ENCODE peak calls at places on chromosomes 11 and 22, in five cellular contexts. One of them, this sample, is unnamed. For H3K36me3, the result is how much of the 10 kb centered on the place peaks cover.

GRCh38 chr11:73237471-73238290 is 19.6 kb downstream of the P2RY2 start:
- DNase-seq in gastrocnemius medialis: peak
- DNase-seq in neural progenitor cell: no peak
- DNase-seq in Karpas-422: no peak
- DNase-seq in SK-N-SH: no peak
- DNase-seq in this sample: peak

GRCh38 chr11:1919428-1920127 is at the start of gene TNNT3:
- DNase-seq in gastrocnemius medialis: peak
- DNase-seq in neural progenitor cell: peak
- DNase-seq in Karpas-422: no peak
- DNase-seq in SK-N-SH: peak
- DNase-seq in this sample: peak

GRCh38 chr11:35487532-35488078 is 37.8 kb downstream of the PAMR1 start:
- DNase-seq in gastrocnemius medialis: no peak
- DNase-seq in neural progenitor cell: peak
- DNase-seq in Karpas-422: peak
- DNase-seq in SK-N-SH: peak
- DNase-seq in this sample: no peak

GRCh38 chr22:38203090-38203810 is 1.5 kb downstream of the MAFF start:
- DNase-seq in gastrocnemius medialis: no peak
- DNase-seq in neural progenitor cell: peak
- DNase-seq in Karpas-422: peak
- DNase-seq in SK-N-SH: peak
- DNase-seq in this sample: peak

GRCh38 chr22:25054943-25055511 is 102.5 kb downstream of the KIAA1671 start:
- DNase-seq in gastrocnemius medialis: no peak
- DNase-seq in neural progenitor cell: no peak
- DNase-seq in Karpas-422: no peak
- DNase-seq in SK-N-SH: no peak
- DNase-seq in this sample: no peak

GRCh38 chr11:77515483-77515882 is 41.6 kb upstream of the PAK1 start:
- DNase-seq in gastrocnemius medialis: no peak
- DNase-seq in neural progenitor cell: no peak
- DNase-seq in Karpas-422: no peak
- DNase-seq in SK-N-SH: no peak
- DNase-seq in this sample: no peak

GRCh38 chr11:2085251-2086066 is 53.7 kb downstream of the IGF2 start:
- DNase-seq in gastrocnemius medialis: no peak
- DNase-seq in neural progenitor cell: no peak
- DNase-seq in Karpas-422: no peak
- DNase-seq in SK-N-SH: no peak
- DNase-seq in this sample: peak

GRCh38 chr22:21446128-21446826 is 20.9 kb upstream of the TMEM191C start:
- DNase-seq in gastrocnemius medialis: no peak
- DNase-seq in neural progenitor cell: peak
- DNase-seq in Karpas-422: no peak
- DNase-seq in SK-N-SH: no peak
- DNase-seq in this sample: peak

GRCh38 chr11:61172888-61173287 is 11.7 kb upstream of the VPS37C start:
- DNase-seq in gastrocnemius medialis: no peak
- DNase-seq in neural progenitor cell: no peak
- DNase-seq in Karpas-422: no peak
- DNase-seq in SK-N-SH: no peak
- DNase-seq in this sample: no peak

GRCh38 chr22:26314656-26315055 is 114.4 kb upstream of the ASPHD2 start:
- DNase-seq in gastrocnemius medialis: no peak
- DNase-seq in neural progenitor cell: no peak
- DNase-seq in Karpas-422: peak
- DNase-seq in SK-N-SH: no peak
- DNase-seq in this sample: no peak

GRCh38 chr22:46149493-46149997 is 781 bp upstream of the PPARA start:
- DNase-seq in gastrocnemius medialis: peak
- DNase-seq in neural progenitor cell: peak
- DNase-seq in Karpas-422: peak
- DNase-seq in SK-N-SH: no peak
- DNase-seq in this sample: peak

GRCh38 chr22:44838316-44839016 is 86.1 kb downstream of the ARHGAP8 start:
- DNase-seq in gastrocnemius medialis: no peak
- DNase-seq in neural progenitor cell: no peak
- DNase-seq in Karpas-422: no peak
- DNase-seq in SK-N-SH: no peak
- DNase-seq in this sample: no peak

GRCh38 chr11:47356129-47356997 is 3.9 kb upstream of the MYBPC3 start:
- DNase-seq in gastrocnemius medialis: no peak
- DNase-seq in neural progenitor cell: no peak
- DNase-seq in Karpas-422: no peak
- DNase-seq in SK-N-SH: no peak
- DNase-seq in this sample: no peak

GRCh38 chr11:46800177-46800576 is 45.9 kb downstream of the CKAP5 start:
- DNase-seq in gastrocnemius medialis: no peak
- DNase-seq in neural progenitor cell: no peak
- DNase-seq in Karpas-422: no peak
- DNase-seq in SK-N-SH: no peak
- DNase-seq in this sample: no peak

GRCh38 chr22:31179345-31179744 is 19.4 kb downstream of the RNF185 start:
- DNase-seq in gastrocnemius medialis: peak
- DNase-seq in neural progenitor cell: no peak
- DNase-seq in Karpas-422: no peak
- DNase-seq in SK-N-SH: no peak
- DNase-seq in this sample: no peak

GRCh38 chr11:16114978-16115871 is 241.1 kb downstream of the SOX6 start:
- DNase-seq in gastrocnemius medialis: no peak
- DNase-seq in neural progenitor cell: no peak
- DNase-seq in Karpas-422: no peak
- DNase-seq in SK-N-SH: no peak
- DNase-seq in this sample: no peak

GRCh38 chr22:22342697-22343602 is 98.4 kb downstream of the VPREB1 start:
- DNase-seq in gastrocnemius medialis: no peak
- DNase-seq in neural progenitor cell: peak
- DNase-seq in Karpas-422: peak
- DNase-seq in SK-N-SH: peak
- DNase-seq in this sample: no peak

GRCh38 chr11:102447941-102448868 is 4.4 kb downstream of the TMEM123 start:
- DNase-seq in gastrocnemius medialis: no peak
- DNase-seq in neural progenitor cell: no peak
- DNase-seq in Karpas-422: no peak
- DNase-seq in SK-N-SH: no peak
- DNase-seq in this sample: no peak

GRCh38 chr11:92340839-92341238 is 116.2 kb downstream of the FAT3 start:
- DNase-seq in gastrocnemius medialis: no peak
- DNase-seq in neural progenitor cell: peak
- DNase-seq in Karpas-422: peak
- DNase-seq in SK-N-SH: peak
- DNase-seq in this sample: no peak

GRCh38 chr11:17991799-17992433 is 20.9 kb downstream of the SERGEF start:
- DNase-seq in gastrocnemius medialis: no peak
- DNase-seq in neural progenitor cell: peak
- DNase-seq in Karpas-422: peak
- DNase-seq in SK-N-SH: peak
- DNase-seq in this sample: no peak

GRCh38 chr11:86596861-86597632 is 75.4 kb downstream of the ME3 start:
- DNase-seq in gastrocnemius medialis: no peak
- DNase-seq in neural progenitor cell: no peak
- DNase-seq in Karpas-422: no peak
- DNase-seq in SK-N-SH: no peak
- DNase-seq in this sample: peak

GRCh38 chr22:29397791-29398190 is 9.4 kb upstream of the AP1B1 start:
- DNase-seq in gastrocnemius medialis: no peak
- DNase-seq in neural progenitor cell: no peak
- DNase-seq in Karpas-422: no peak
- DNase-seq in SK-N-SH: no peak
- DNase-seq in this sample: no peak

GRCh38 chr22:29391546-29391945 is 3.2 kb upstream of the AP1B1 start:
- DNase-seq in gastrocnemius medialis: no peak
- DNase-seq in neural progenitor cell: no peak
- DNase-seq in Karpas-422: no peak
- DNase-seq in SK-N-SH: no peak
- DNase-seq in this sample: no peak

GRCh38 chr22:29393019-29393608 is 4.7 kb upstream of the AP1B1 start:
- DNase-seq in gastrocnemius medialis: no peak
- DNase-seq in neural progenitor cell: no peak
- DNase-seq in Karpas-422: no peak
- DNase-seq in SK-N-SH: no peak
- DNase-seq in this sample: peak

GRCh38 chr22:29396126-29396525 is 7.8 kb upstream of the AP1B1 start:
- DNase-seq in gastrocnemius medialis: no peak
- DNase-seq in neural progenitor cell: no peak
- DNase-seq in Karpas-422: no peak
- DNase-seq in SK-N-SH: no peak
- DNase-seq in this sample: no peak

DNA sequence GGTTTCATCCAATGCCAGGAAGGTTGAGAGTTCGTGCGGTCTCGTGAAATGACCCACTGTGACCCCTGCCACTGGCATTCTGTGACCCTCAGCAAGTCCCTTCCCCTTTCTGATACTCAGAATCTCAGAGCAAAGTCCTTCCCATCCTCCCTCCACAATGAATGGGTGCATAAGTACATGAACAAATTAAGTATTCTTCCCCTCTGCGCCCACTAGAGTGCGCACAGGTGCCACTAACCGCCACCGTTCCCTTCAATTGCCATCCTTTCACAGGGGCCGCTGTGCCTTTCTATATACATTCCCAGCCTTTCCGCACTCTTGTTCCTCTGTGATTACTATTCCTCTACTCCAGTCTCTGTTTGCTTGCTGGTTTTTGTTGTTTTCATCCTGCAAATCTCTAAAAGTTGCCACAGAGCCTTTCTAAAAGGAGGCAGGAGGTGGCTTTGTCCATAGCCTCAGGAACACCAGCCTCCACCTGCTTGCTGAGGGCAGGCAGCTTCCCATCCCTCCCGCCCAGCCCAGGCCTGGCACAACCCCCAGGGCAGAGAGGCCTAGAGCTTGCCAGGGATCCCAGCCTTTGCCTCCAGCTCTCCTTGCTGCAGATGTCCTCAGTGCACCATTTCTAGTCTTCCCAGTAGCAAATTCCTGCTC is 6.7 kb upstream of the AP1B1 start:
- DNase-seq in gastrocnemius medialis: no peak
- DNase-seq in neural progenitor cell: peak
- DNase-seq in Karpas-422: peak
- DNase-seq in SK-N-SH: peak
- DNase-seq in this sample: peak
- H3K36me3 ChIP-seq in gastrocnemius medialis: under half
- H3K36me3 ChIP-seq in neural progenitor cell: under half
- H3K36me3 ChIP-seq in Karpas-422: under half
- H3K36me3 ChIP-seq in SK-N-SH: under half
- H3K36me3 ChIP-seq in this sample: under half

GRCh38 chr11:63858628-63859550 is 20.0 kb downstream of the MARK2 start:
- DNase-seq in gastrocnemius medialis: no peak
- DNase-seq in neural progenitor cell: no peak
- DNase-seq in Karpas-422: no peak
- DNase-seq in SK-N-SH: no peak
- DNase-seq in this sample: no peak

GRCh38 chr11:63866211-63866610 is 27.3 kb downstream of the MARK2 start:
- DNase-seq in gastrocnemius medialis: no peak
- DNase-seq in neural progenitor cell: no peak
- DNase-seq in Karpas-422: no peak
- DNase-seq in SK-N-SH: no peak
- DNase-seq in this sample: peak

GRCh38 chr11:63867511-63867910 is 28.6 kb downstream of the MARK2 start:
- DNase-seq in gastrocnemius medialis: no peak
- DNase-seq in neural progenitor cell: no peak
- DNase-seq in Karpas-422: no peak
- DNase-seq in SK-N-SH: no peak
- DNase-seq in this sample: no peak

GRCh38 chr11:63868399-63869064 is 29.6 kb downstream of the MARK2 start:
- DNase-seq in gastrocnemius medialis: no peak
- DNase-seq in neural progenitor cell: no peak
- DNase-seq in Karpas-422: no peak
- DNase-seq in SK-N-SH: no peak
- DNase-seq in this sample: peak

GRCh38 chr11:63862923-63863322 is 24.0 kb downstream of the MARK2 start:
- DNase-seq in gastrocnemius medialis: no peak
- DNase-seq in neural progenitor cell: no peak
- DNase-seq in Karpas-422: no peak
- DNase-seq in SK-N-SH: no peak
- DNase-seq in this sample: no peak
- H3K27ac ChIP-seq in gastrocnemius medialis: no peak
- H3K27ac ChIP-seq in neural progenitor cell: peak
- H3K27ac ChIP-seq in Karpas-422: no peak
- H3K27ac ChIP-seq in SK-N-SH: no peak
- H3K27ac ChIP-seq in this sample: no peak

GRCh38 chr11:74647831-74648230 is 55.4 kb downstream of the POLD3 start:
- DNase-seq in gastrocnemius medialis: no peak
- DNase-seq in neural progenitor cell: no peak
- DNase-seq in Karpas-422: no peak
- DNase-seq in SK-N-SH: no peak
- DNase-seq in this sample: no peak
- H3K36me3 ChIP-seq in gastrocnemius medialis: under half
- H3K36me3 ChIP-seq in neural progenitor cell: under half
- H3K36me3 ChIP-seq in Karpas-422: under half
- H3K36me3 ChIP-seq in SK-N-SH: under half
- H3K36me3 ChIP-seq in this sample: under half

DNA sequence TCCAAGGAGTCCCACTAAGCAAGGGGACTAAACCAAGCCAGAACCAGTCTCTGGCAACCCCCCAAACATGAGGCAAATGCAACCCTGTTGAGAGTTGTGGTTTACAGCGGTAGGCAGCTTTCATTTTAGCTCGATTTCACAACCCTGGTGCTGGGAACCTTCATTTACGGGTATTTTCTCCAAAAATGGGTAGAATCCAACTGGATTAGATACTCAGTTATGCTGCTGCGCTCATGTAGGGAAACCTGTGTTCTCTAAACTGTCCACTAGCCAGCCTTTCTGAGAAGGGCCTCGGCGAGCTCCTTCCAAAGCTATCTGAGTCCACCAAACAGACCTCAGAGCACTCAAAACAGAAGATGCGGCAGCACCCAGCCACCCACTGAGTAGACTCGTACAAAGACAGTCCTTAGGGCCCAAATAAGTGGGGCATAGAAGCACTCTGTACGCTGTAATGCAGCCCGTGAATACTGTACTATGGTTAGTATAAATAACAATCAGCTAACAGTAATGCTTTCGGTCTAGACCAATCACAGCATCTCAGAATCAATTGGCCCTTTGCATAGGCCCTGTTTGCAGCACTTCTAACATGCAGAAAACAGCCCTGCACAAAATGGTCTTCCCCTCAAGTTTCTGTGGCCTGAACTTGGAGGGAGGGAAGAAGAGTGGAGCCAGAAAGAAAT is 104.7 kb downstream of the ETS1 start:
- DNase-seq in gastrocnemius medialis: peak
- DNase-seq in neural progenitor cell: no peak
- DNase-seq in Karpas-422: no peak
- DNase-seq in SK-N-SH: no peak
- DNase-seq in this sample: peak
- H3K27ac ChIP-seq in gastrocnemius medialis: peak
- H3K27ac ChIP-seq in neural progenitor cell: no peak
- H3K27ac ChIP-seq in Karpas-422: peak
- H3K27ac ChIP-seq in SK-N-SH: no peak
- H3K27ac ChIP-seq in this sample: peak

GRCh38 chr22:50459016-50459415 is 15.8 kb downstream of the SBF1 start:
- DNase-seq in gastrocnemius medialis: no peak
- DNase-seq in neural progenitor cell: no peak
- DNase-seq in Karpas-422: no peak
- DNase-seq in SK-N-SH: no peak
- DNase-seq in this sample: no peak
- H3K36me3 ChIP-seq in gastrocnemius medialis: half or more
- H3K36me3 ChIP-seq in neural progenitor cell: under half
- H3K36me3 ChIP-seq in Karpas-422: under half
- H3K36me3 ChIP-seq in SK-N-SH: half or more
- H3K36me3 ChIP-seq in this sample: half or more

GRCh38 chr11:130783322-130783721 is 133.0 kb downstream of the SNX19 start:
- DNase-seq in gastrocnemius medialis: no peak
- DNase-seq in neural progenitor cell: no peak
- DNase-seq in Karpas-422: no peak
- DNase-seq in SK-N-SH: no peak
- DNase-seq in this sample: no peak
- H3K27ac ChIP-seq in gastrocnemius medialis: peak
- H3K27ac ChIP-seq in neural progenitor cell: no peak
- H3K27ac ChIP-seq in Karpas-422: no peak
- H3K27ac ChIP-seq in SK-N-SH: peak
- H3K27ac ChIP-seq in this sample: peak

This sample was measured in tibial artery.